ENCODE peak calls at places on chromosomes 2 and 18, in six cellular contexts. M, H, L, B, J and X are unnamed samples.

GRCh38 chr18:62982600-62983251 is 267.4 kb downstream of the PHLPP1 start:
- DNase-seq in H (peak), L (peak), M (peak), J (peak), B (peak), X (peak)

GRCh38 chr2:43178602-43179542 is 47.5 kb downstream of the ZFP36L2 start:
- DNase-seq in L (peak), B (peak), M (no peak), H (peak), J (no peak), X (peak)

GRCh38 chr2:102103992-102104871 is 38.3 kb upstream of the IL1R1 start:
- DNase-seq in M (no peak), H (peak), B (no peak), J (no peak), L (peak), X (peak)

GRCh38 chr2:185919155-185919554 is 180.6 kb downstream of the FSIP2 start:
- DNase-seq in M (no peak), B (no peak), J (no peak), H (no peak), L (no peak), X (peak)

GRCh38 chr18:60010984-60011383 is 111.2 kb downstream of the PMAIP1 start:
- DNase-seq in H (no peak), J (peak), L (no peak), B (no peak), M (no peak), X (no peak)

GRCh38 chr2:26299488-26300092 is 46.4 kb upstream of the SELENOI start:
- DNase-seq in M (peak), J (no peak), B (no peak), L (no peak), H (peak), X (peak)

GRCh38 chr2:18589354-18589753 is at the start of gene NT5C1B:
- DNase-seq in M (no peak), B (no peak), J (no peak), H (no peak), L (no peak), X (no peak)

GRCh38 chr2:153354406-153354805 is 124.2 kb downstream of the RPRM start:
- DNase-seq in H (no peak), B (no peak), J (no peak), M (no peak), L (no peak), X (peak)

GRCh38 chr2:177817300-177817699 is 255.3 kb downstream of the PDE11A start:
- DNase-seq in H (no peak), M (no peak), L (no peak), J (no peak), B (no peak), X (no peak)

GRCh38 chr2:95359035-95359434 is 43.5 kb upstream of the FAHD2A start:
- DNase-seq in L (no peak), B (peak), J (no peak), M (no peak), H (peak), X (peak)

GRCh38 chr2:151260492-151261239 is 997 bp downstream of the RBM43 start:
- DNase-seq in L (no peak), H (peak), B (no peak), M (peak), J (no peak), X (peak)

GRCh38 chr2:220162320-220162719 is 534.9 kb downstream of the SLC4A3 start:
- DNase-seq in L (no peak), J (no peak), B (no peak), M (no peak), H (peak), X (no peak)

GRCh38 chr2:25201265-25201664 is 32.9 kb upstream of the POMC start:
- DNase-seq in B (no peak), L (no peak), H (no peak), M (no peak), J (no peak), X (no peak)

GRCh38 chr18:23887493-23887892 is 127.1 kb upstream of the TTC39C start:
- DNase-seq in J (no peak), B (no peak), L (no peak), H (peak), M (no peak), X (no peak)

GRCh38 chr2:64649013-64649484 is 4.7 kb downstream of the SERTAD2 start:
- DNase-seq in L (no peak), M (no peak), J (no peak), H (no peak), B (no peak), X (no peak)
- H3K4me3 ChIP-seq in L (no peak), M (no peak), J (no peak), H (no peak), B (no peak), X (no peak)

GRCh38 chr2:145006957-145007672 is 487.2 kb upstream of the ZEB2 start:
- DNase-seq in B (peak), M (no peak), L (peak), J (no peak), H (peak), X (peak)
- H3K4me3 ChIP-seq in B (peak), M (no peak), L (peak), J (no peak), H (peak), X (no peak)

DNA sequence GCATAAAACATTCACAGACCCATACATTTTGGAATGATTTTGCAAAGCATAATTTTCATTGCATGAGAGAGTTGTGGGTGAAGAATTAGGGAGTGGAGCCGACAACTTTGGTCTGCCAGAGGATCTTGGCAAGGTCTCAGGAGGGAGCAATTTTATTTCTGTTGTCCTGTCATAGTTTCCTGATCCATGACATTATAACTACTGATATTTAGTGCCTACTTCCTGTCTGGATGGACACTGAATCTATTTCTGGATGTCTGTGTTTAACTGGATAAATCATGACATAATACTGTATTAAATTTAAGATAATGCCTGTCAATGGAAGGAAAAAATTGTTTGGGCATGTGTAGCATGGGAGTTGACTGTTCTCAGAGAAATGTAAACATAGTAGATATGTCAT is 2.5 kb downstream of the ITGA4 start:
- DNase-seq in H (peak), J (no peak), M (no peak), L (no peak), B (no peak), X (no peak)
- H3K4me3 ChIP-seq in H (no peak), J (peak), M (peak), L (peak), B (no peak), X (peak)

GRCh38 chr2:46175409-46175808 is 121.8 kb upstream of the EPAS1 start:
- DNase-seq in L (no peak), M (no peak), J (no peak), B (no peak), H (peak), X (peak)
- H3K4me3 ChIP-seq in L (no peak), M (no peak), J (no peak), B (no peak), H (no peak), X (no peak)

GRCh38 chr2:73970850-73971471 is 13.7 kb upstream of the TET3 start:
- DNase-seq in B (no peak), H (no peak), J (no peak), L (no peak), M (peak), X (no peak)

GRCh38 chr2:73969356-73969755 is 15.4 kb upstream of the TET3 start:
- DNase-seq in J (no peak), H (no peak), M (no peak), L (no peak), B (no peak), X (no peak)

GRCh38 chr2:73971722-73972121 is 13.0 kb upstream of the TET3 start:
- DNase-seq in B (no peak), H (no peak), M (no peak), J (no peak), L (no peak), X (no peak)

GRCh38 chr2:73970268-73970803 is 14.4 kb upstream of the TET3 start:
- DNase-seq in H (no peak), M (no peak), B (no peak), J (no peak), L (no peak), X (no peak)

GRCh38 chr2:73972846-73973245 is 11.9 kb upstream of the TET3 start:
- DNase-seq in J (no peak), L (no peak), M (no peak), B (no peak), H (no peak), X (no peak)
- H3K4me3 ChIP-seq in J (no peak), L (no peak), M (no peak), B (no peak), H (no peak), X (no peak)

GRCh38 chr18:76521367-76521766 is 26.3 kb upstream of the ZNF516 start:
- DNase-seq in J (no peak), B (no peak), L (no peak), H (no peak), M (no peak), X (no peak)

GRCh38 chr18:76522104-76522503 is 27.1 kb upstream of the ZNF516 start:
- DNase-seq in B (no peak), H (no peak), M (no peak), J (no peak), L (no peak), X (no peak)

GRCh38 chr18:76524900-76525698 is 30.1 kb upstream of the ZNF516 start:
- DNase-seq in H (peak), B (no peak), M (no peak), J (no peak), L (peak), X (peak)

GRCh38 chr18:76522551-76522950 is 27.5 kb upstream of the ZNF516 start:
- DNase-seq in L (no peak), M (no peak), J (no peak), H (no peak), B (no peak), X (no peak)

DNA sequence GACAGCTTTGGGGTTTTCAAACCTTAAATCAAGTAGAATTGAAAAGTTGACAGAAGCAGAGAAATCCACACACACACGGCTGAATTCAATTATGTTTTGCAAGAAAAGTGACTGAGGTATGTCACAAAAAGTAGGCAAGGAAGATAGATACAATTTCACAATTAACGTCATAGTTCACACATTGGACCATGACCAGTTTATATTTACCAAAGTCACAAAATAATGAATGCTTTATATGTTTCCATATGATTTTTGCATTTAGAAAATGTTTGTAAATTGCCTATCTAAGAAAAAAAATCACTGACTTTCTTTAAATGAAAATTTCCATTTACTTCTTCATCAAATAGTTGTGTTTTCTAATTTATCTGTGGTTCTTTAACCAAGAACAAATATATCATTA is 29.4 kb upstream of the ZNF516 start:
- DNase-seq in J (no peak), B (no peak), M (no peak), L (no peak), H (no peak), X (no peak)
- H3K4me3 ChIP-seq in J (no peak), B (no peak), M (no peak), L (peak), H (no peak), X (no peak)

GRCh38 chr2:74197983-74198460 is 393 bp upstream of the MTHFD2 start:
- DNase-seq in L (peak), M (no peak), H (no peak), B (no peak), J (peak), X (no peak)
- H3K4me3 ChIP-seq in L (peak), M (peak), H (peak), B (peak), J (peak), X (peak)

GRCh38 chr2:9336209-9336533 is 87.2 kb downstream of the ITGB1BP1 start:
- DNase-seq in M (no peak), L (peak), J (no peak), B (no peak), H (peak), X (peak)
- H3K4me3 ChIP-seq in M (no peak), L (no peak), J (no peak), B (no peak), H (no peak), X (no peak)